ENCODE peak calls at places on chromosome 16, in four cellular contexts. Z is COR-L47; V is EL; O is stimulated activated CD8-positive, alpha-beta memory T cell treated with anti-CD3 and anti-CD28 coated beads, Interleukin-15, amount 100 ng/mL, for 24 hours. D is an unnamed sample.

GRCh38 chr16:46658925-46659324 is 30.1 kb downstream of the VPS35 start:
- DNase-seq in V (no peak), O (no peak), Z (no peak), D (no peak)

GRCh38 chr16:17301593-17302135 is 169.1 kb downstream of the XYLT1 start:
- DNase-seq in O (no peak), Z (no peak), V (no peak), D (no peak)

GRCh38 chr16:12754824-12755543 is 48.7 kb downstream of the CPPED1 start:
- DNase-seq in Z (no peak), O (no peak), V (peak; percentile 59), D (no peak)

GRCh38 chr16:48605518-48606110 is 4.4 kb downstream of the N4BP1 start:
- DNase-seq in Z (no peak), O (no peak), V (no peak), D (no peak)

GRCh38 chr16:83706394-83706793 is 101.4 kb upstream of the HSBP1 start:
- DNase-seq in Z (no peak), O (no peak), V (peak; percentile 86), D (no peak)

GRCh38 chr16:84357191-84357651 is 11.1 kb upstream of the ATP2C2 start:
- DNase-seq in V (peak; percentile 56), O (no peak), Z (no peak), D (no peak)

GRCh38 chr16:84043486-84044107 is 1.0 kb upstream of the SLC38A8 start:
- DNase-seq in V (no peak), O (no peak), Z (peak; percentile 60), D (no peak)

GRCh38 chr16:89491238-89491869 is 993 bp upstream of the ANKRD11 start:
- DNase-seq in V (no peak), Z (no peak), O (no peak), D (peak; percentile 5)

GRCh38 chr16:11310997-11311561 is 29.9 kb upstream of the PRM1 start:
- DNase-seq in V (no peak), O (no peak), Z (no peak), D (no peak)

GRCh38 chr16:75494696-75495601 is at the start of gene CHST6:
- DNase-seq in Z (no peak), V (peak; percentile 33), O (no peak), D (peak; percentile 74)

GRCh38 chr16:11389083-11389482 is 43.8 kb downstream of the RMI2 start:
- DNase-seq in O (no peak), Z (no peak), V (no peak), D (no peak)

GRCh38 chr16:81500833-81501521 is 56.4 kb downstream of the CMIP start:
- DNase-seq in V (peak; percentile 95), O (no peak), Z (no peak), D (no peak)

GRCh38 chr16:64269756-64270155 is 852.1 kb downstream of the CDH11 start:
- DNase-seq in Z (no peak), O (no peak), V (no peak), D (no peak)

GRCh38 chr16:9306753-9307152 is 215.3 kb downstream of the HAPSTR1 start:
- DNase-seq in Z (no peak), O (no peak), V (no peak), D (no peak)

D was measured in NCI-H526.